ENCODE peak calls at places on chromosomes 1 and 21, in four cellular contexts. One of them, this sample, is unnamed. For H3K36me3, H3K4me1 and H3K79me2, the result is how much of the 10 kb centered on the place peaks cover.

GRCh38 chr1:26957306-26957705 is 3.0 kb downstream of the KDF1 start:
- DNase-seq in OCI-LY7: no peak
- DNase-seq in PC-9: no peak
- DNase-seq in GM23338: no peak
- DNase-seq in this sample: no peak

GRCh38 chr1:170623171-170623570 is 40.8 kb upstream of the PRRX1 start:
- DNase-seq in OCI-LY7: no peak
- DNase-seq in GM23338: no peak
- DNase-seq in PC-9: peak
- DNase-seq in this sample: no peak

GRCh38 chr1:219837274-219837993 is 90.9 kb downstream of the SLC30A10 start:
- DNase-seq in GM23338: peak
- DNase-seq in OCI-LY7: peak
- DNase-seq in PC-9: no peak
- DNase-seq in this sample: peak

GRCh38 chr1:54488065-54488750 is 59.8 kb upstream of the ACOT11 start:
- DNase-seq in OCI-LY7: peak
- DNase-seq in PC-9: peak
- DNase-seq in GM23338: peak
- DNase-seq in this sample: peak

GRCh38 chr1:181021155-181021554 is 1.5 kb downstream of the STX6 start:
- DNase-seq in GM23338: no peak
- DNase-seq in PC-9: no peak
- DNase-seq in OCI-LY7: no peak
- DNase-seq in this sample: no peak

GRCh38 chr1:240732390-240732789 is 120.4 kb upstream of the GREM2 start:
- DNase-seq in GM23338: peak
- DNase-seq in PC-9: peak
- DNase-seq in OCI-LY7: peak
- DNase-seq in this sample: peak

GRCh38 chr1:218480137-218480536 is 135.0 kb downstream of the TGFB2 start:
- DNase-seq in PC-9: no peak
- DNase-seq in GM23338: no peak
- DNase-seq in OCI-LY7: no peak
- DNase-seq in this sample: no peak

GRCh38 chr1:57711326-57711725 is 287.5 kb upstream of the DAB1 start:
- DNase-seq in OCI-LY7: no peak
- DNase-seq in PC-9: no peak
- DNase-seq in GM23338: peak
- DNase-seq in this sample: no peak

GRCh38 chr1:958823-959729 is at the start of gene NOC2L:
- DNase-seq in GM23338: peak
- DNase-seq in PC-9: peak
- DNase-seq in OCI-LY7: peak
- DNase-seq in this sample: peak

GRCh38 chr1:224526771-224527170 is 89.3 kb upstream of the CNIH3 start:
- DNase-seq in OCI-LY7: no peak
- DNase-seq in GM23338: no peak
- DNase-seq in PC-9: no peak
- DNase-seq in this sample: no peak

GRCh38 chr1:78048446-78048845 is 2.7 kb downstream of the GIPC2 start:
- DNase-seq in OCI-LY7: no peak
- DNase-seq in GM23338: no peak
- DNase-seq in PC-9: no peak
- DNase-seq in this sample: no peak

GRCh38 chr21:31293986-31294385 is 50.1 kb downstream of the TIAM1 start:
- DNase-seq in GM23338: no peak
- DNase-seq in OCI-LY7: no peak
- DNase-seq in PC-9: peak
- DNase-seq in this sample: peak

GRCh38 chr1:81876901-81877750 is 76.4 kb downstream of the ADGRL2 start:
- DNase-seq in PC-9: peak
- DNase-seq in GM23338: peak
- DNase-seq in OCI-LY7: no peak
- DNase-seq in this sample: no peak

DNA sequence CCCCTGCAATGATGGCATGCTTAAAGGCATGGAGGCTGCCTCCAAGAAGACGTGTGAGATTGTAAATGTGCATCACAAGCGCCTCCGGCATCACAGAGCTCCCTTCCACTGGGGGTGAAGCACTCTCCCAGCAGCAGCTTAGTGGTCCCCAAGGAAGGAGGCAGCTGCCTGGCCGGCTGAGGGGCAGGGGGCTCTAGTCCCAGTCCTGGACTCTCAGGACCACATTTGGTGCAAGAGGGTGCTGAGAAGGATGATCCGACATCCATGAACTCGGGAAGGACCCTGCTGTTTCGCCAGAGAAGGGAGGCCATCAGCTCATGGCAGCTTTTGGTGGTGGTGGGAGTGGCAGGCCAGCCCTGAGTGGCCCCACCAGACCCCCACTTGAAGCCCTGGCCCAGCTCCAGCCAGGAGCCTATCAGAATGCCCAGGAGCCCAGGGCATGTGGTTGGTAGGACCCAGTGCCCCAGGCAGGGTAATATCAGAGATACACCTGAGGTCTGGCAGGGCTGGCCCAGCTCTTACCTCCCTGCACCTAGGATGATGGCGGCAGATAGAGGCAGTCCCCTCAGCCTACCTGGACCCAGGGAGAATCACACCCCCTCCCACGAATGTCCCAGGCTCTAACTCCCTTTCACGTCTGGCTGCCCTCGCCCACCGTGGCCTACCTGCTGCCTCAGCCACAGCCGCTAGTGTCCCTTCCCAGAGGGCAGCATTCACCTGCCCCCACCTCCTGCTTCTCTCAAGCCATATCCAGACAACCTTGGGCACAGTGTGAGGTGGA is 2.4 kb upstream of the WNT9A start:
- DNase-seq in OCI-LY7: no peak
- DNase-seq in PC-9: no peak
- DNase-seq in GM23338: no peak
- DNase-seq in this sample: no peak
- H3K36me3 ChIP-seq in OCI-LY7: under half
- H3K36me3 ChIP-seq in PC-9: under half
- H3K36me3 ChIP-seq in GM23338: under half
- H3K36me3 ChIP-seq in this sample: under half

GRCh38 chr21:38916214-38916964 is 110.7 kb downstream of the ETS2 start:
- DNase-seq in PC-9: no peak
- DNase-seq in OCI-LY7: no peak
- DNase-seq in GM23338: peak
- DNase-seq in this sample: no peak
- H3K4me1 ChIP-seq in PC-9: under half
- H3K4me1 ChIP-seq in OCI-LY7: under half
- H3K4me1 ChIP-seq in GM23338: under half
- H3K4me1 ChIP-seq in this sample: half or more

DNA sequence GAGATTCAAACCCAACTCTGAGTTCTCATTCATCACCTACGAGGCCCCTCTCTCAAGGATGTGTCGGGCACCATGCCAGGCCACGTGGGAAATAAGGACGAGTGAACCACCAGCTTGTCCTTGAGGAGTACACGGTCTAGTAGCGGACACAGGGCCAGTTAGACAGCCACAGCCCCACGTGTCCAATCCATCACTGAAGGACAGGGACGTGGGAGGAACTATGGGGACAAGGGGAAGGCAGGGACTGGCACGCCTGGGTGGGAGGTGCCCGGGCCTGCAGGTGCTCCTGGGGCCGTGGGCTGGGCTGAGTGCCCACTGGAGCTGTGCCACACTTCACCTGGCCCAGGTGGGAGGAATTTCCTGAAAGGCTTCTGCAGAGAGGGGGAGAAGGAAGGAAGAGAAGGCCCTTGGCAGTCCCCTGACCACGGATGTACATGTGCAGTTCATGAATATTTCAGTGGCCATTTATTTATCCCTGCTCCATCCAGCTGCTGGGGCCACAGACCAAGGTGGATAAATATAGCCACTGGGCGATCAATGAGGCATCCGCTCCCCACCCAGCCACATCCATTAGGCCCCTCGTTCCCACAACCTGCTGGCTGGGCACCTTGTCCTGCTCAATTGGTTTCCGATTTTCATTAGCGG is 59.7 kb downstream of the CASZ1 start:
- DNase-seq in PC-9: no peak
- DNase-seq in GM23338: no peak
- DNase-seq in OCI-LY7: no peak
- DNase-seq in this sample: no peak
- H3K79me2 ChIP-seq in PC-9: under half
- H3K79me2 ChIP-seq in GM23338: under half
- H3K79me2 ChIP-seq in OCI-LY7: under half
- H3K79me2 ChIP-seq in this sample: under half

DNA sequence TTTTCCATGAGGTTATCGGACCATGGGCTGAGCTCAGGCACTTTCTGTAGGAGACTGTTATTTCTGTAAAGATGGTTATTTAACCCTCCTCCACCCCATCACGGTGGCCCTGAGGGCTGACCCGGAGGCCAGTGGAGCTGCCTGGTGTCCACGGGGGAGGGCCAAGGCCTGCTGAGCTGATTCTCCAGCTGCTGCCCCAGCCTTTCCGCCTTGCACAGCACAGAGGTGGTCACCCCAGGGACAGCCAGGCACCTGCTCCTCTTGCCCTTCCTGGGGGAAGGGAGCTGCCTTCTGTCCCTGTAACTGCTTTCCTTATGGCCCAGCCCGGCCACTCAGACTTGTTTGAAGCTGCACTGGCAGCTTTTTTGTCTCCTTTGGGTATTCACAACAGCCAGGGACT is 2.6 kb upstream of the CCDC28B start:
- DNase-seq in GM23338: no peak
- DNase-seq in OCI-LY7: no peak
- DNase-seq in PC-9: no peak
- DNase-seq in this sample: no peak
- H3K36me3 ChIP-seq in GM23338: under half
- H3K36me3 ChIP-seq in OCI-LY7: half or more
- H3K36me3 ChIP-seq in PC-9: under half
- H3K36me3 ChIP-seq in this sample: under half

GRCh38 chr1:8323706-8324105 is 5.8 kb downstream of the SLC45A1 start:
- DNase-seq in OCI-LY7: no peak
- DNase-seq in GM23338: no peak
- DNase-seq in PC-9: no peak
- DNase-seq in this sample: no peak

GRCh38 chr1:8325771-8326170 is 7.9 kb downstream of the SLC45A1 start:
- DNase-seq in GM23338: no peak
- DNase-seq in PC-9: no peak
- DNase-seq in OCI-LY7: no peak
- DNase-seq in this sample: no peak

GRCh38 chr1:8324176-8324810 is 6.4 kb downstream of the SLC45A1 start:
- DNase-seq in OCI-LY7: no peak
- DNase-seq in GM23338: no peak
- DNase-seq in PC-9: no peak
- DNase-seq in this sample: no peak

GRCh38 chr1:8328271-8328670 is 10.4 kb downstream of the SLC45A1 start:
- DNase-seq in OCI-LY7: no peak
- DNase-seq in GM23338: no peak
- DNase-seq in PC-9: no peak
- DNase-seq in this sample: no peak

GRCh38 chr1:8326265-8326664 is 8.4 kb downstream of the SLC45A1 start:
- DNase-seq in OCI-LY7: no peak
- DNase-seq in PC-9: no peak
- DNase-seq in GM23338: no peak
- DNase-seq in this sample: no peak
- H3K4me1 ChIP-seq in OCI-LY7: under half
- H3K4me1 ChIP-seq in PC-9: under half
- H3K4me1 ChIP-seq in GM23338: under half
- H3K4me1 ChIP-seq in this sample: under half

GRCh38 chr1:21048462-21048861 is 128.2 kb downstream of the EIF4G3 start:
- DNase-seq in OCI-LY7: no peak
- DNase-seq in GM23338: peak
- DNase-seq in PC-9: no peak
- DNase-seq in this sample: no peak

GRCh38 chr1:21045351-21045750 is 131.3 kb downstream of the EIF4G3 start:
- DNase-seq in PC-9: no peak
- DNase-seq in OCI-LY7: no peak
- DNase-seq in GM23338: no peak
- DNase-seq in this sample: no peak

GRCh38 chr1:21046132-21046531 is 130.6 kb downstream of the EIF4G3 start:
- DNase-seq in PC-9: no peak
- DNase-seq in GM23338: no peak
- DNase-seq in OCI-LY7: no peak
- DNase-seq in this sample: no peak

GRCh38 chr1:21042920-21043605 is 133.6 kb downstream of the EIF4G3 start:
- DNase-seq in PC-9: no peak
- DNase-seq in OCI-LY7: no peak
- DNase-seq in GM23338: no peak
- DNase-seq in this sample: no peak
- H3K79me2 ChIP-seq in PC-9: under half
- H3K79me2 ChIP-seq in OCI-LY7: under half
- H3K79me2 ChIP-seq in GM23338: half or more
- H3K79me2 ChIP-seq in this sample: half or more

GRCh38 chr1:16631248-16632043 is 18.1 kb upstream of the NBPF1 start:
- DNase-seq in GM23338: no peak
- DNase-seq in PC-9: no peak
- DNase-seq in OCI-LY7: no peak
- DNase-seq in this sample: no peak

GRCh38 chr1:16628361-16629111 is 15.2 kb upstream of the NBPF1 start:
- DNase-seq in OCI-LY7: no peak
- DNase-seq in PC-9: peak
- DNase-seq in GM23338: peak
- DNase-seq in this sample: no peak

GRCh38 chr1:16625497-16626408 is 12.4 kb upstream of the NBPF1 start:
- DNase-seq in GM23338: no peak
- DNase-seq in OCI-LY7: no peak
- DNase-seq in PC-9: peak
- DNase-seq in this sample: no peak

DNA sequence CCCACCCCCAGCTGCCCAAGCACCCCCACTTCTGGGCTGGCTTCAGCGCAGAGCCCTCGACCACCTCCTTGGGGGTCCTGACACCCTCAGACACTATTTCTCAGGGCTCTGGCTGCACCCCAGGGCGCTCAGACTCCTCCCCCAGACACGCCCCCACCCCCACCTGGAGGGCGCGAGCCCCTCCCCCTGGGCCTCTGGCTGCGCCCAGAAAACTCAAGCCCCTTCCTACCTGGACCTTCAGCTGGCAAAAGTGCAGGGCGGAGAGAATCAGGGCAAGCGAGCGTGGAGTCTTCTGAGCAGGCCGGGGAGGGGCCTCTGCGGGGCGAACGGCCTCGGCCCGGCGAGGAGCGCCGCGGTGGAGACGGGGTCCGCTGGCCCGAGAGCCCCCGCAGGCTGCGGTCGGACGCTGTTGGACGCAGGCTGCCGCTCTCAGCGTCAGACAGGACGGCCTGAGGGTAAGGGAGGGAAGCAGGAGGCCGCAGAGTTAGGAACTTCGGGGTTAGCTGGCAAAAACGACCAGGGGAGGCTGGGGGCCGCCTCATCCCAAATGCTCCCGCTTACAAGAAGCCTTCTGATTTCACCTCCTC is 17.4 kb upstream of the NBPF1 start:
- DNase-seq in OCI-LY7: no peak
- DNase-seq in PC-9: peak
- DNase-seq in GM23338: peak
- DNase-seq in this sample: no peak
- H3K36me3 ChIP-seq in OCI-LY7: half or more
- H3K36me3 ChIP-seq in PC-9: under half
- H3K36me3 ChIP-seq in GM23338: under half
- H3K36me3 ChIP-seq in this sample: under half